ENCODE peak calls at places on chromosome 7, in four cellular contexts. J is body of pancreas, V is breast epithelium, U is heart left ventricle. B is an unnamed sample.

GRCh38 chr7:97871659-97872024 is 566 bp downstream of the ASNS start:
- DNase-seq in J (no peak), V (no peak), U (no peak), B (no peak)

GRCh38 chr7:14504134-14504533 is 398.4 kb downstream of the DGKB start:
- DNase-seq in J (no peak), V (no peak), U (no peak), B (no peak)

GRCh38 chr7:105354383-105354782 is 34.3 kb downstream of the SRPK2 start:
- DNase-seq in J (no peak), V (no peak), U (no peak), B (no peak)

GRCh38 chr7:99324966-99325596 is 617 bp upstream of the ARPC1A start:
- DNase-seq in J (no peak), V (no peak), U (no peak), B (no peak)

GRCh38 chr7:56046728-56047445 is 4.4 kb downstream of the PSPH start:
- DNase-seq in J (peak), V (no peak), U (no peak), B (no peak)

GRCh38 chr7:133668296-133669060 is 415.6 kb downstream of the EXOC4 start:
- DNase-seq in J (no peak), V (no peak), U (no peak), B (peak)

GRCh38 chr7:123230603-123231002 is 30.8 kb upstream of the SLC13A1 start:
- DNase-seq in J (no peak), V (no peak), U (no peak), B (no peak)

GRCh38 chr7:55050286-55050685 is 31.5 kb downstream of the EGFR start:
- DNase-seq in J (no peak), V (no peak), U (no peak), B (no peak)

GRCh38 chr7:86980223-86980622 is 79.2 kb downstream of the ELAPOR2 start:
- DNase-seq in J (no peak), V (no peak), U (no peak), B (no peak)

GRCh38 chr7:56083150-56083785 is 9.5 kb downstream of the PHKG1 start:
- DNase-seq in J (peak), V (no peak), U (peak), B (no peak)

GRCh38 chr7:93147358-93147757 is 827 bp downstream of the SAMD9L start:
- DNase-seq in J (peak), V (no peak), U (peak), B (no peak)

GRCh38 chr7:155375337-155376277 is 77.9 kb downstream of the INSIG1 start:
- DNase-seq in J (no peak), V (no peak), U (no peak), B (no peak)

GRCh38 chr7:22895491-22895890 is 72.8 kb upstream of the TOMM7 start:
- DNase-seq in J (no peak), V (no peak), U (no peak), B (no peak)

GRCh38 chr7:15932318-15932717 is 245.8 kb upstream of the MEOX2 start:
- DNase-seq in J (no peak), V (no peak), U (no peak), B (no peak)

GRCh38 chr7:112282476-112283188 is 76.1 kb downstream of the ZNF277 start:
- DNase-seq in J (no peak), V (no peak), U (no peak), B (no peak)

GRCh38 chr7:154598864-154599263 is 404.1 kb downstream of the PAXIP1 start:
- DNase-seq in J (no peak), V (no peak), U (no peak), B (no peak)

GRCh38 chr7:92988941-92989540 is 128.7 kb downstream of the SAMD9 start:
- DNase-seq in J (no peak), V (no peak), U (no peak), B (no peak)

GRCh38 chr7:78221961-78222751 is 423.6 kb downstream of the PHTF2 start:
- DNase-seq in J (no peak), V (no peak), U (no peak), B (no peak)

GRCh38 chr7:88344956-88345832 is 38.5 kb upstream of the STEAP4 start:
- DNase-seq in J (peak), V (no peak), U (peak), B (no peak)

GRCh38 chr7:74104702-74105101 is 21.1 kb downstream of the LIMK1 start:
- DNase-seq in J (no peak), V (no peak), U (no peak), B (no peak)

GRCh38 chr7:74097937-74098614 is 14.5 kb downstream of the LIMK1 start:
- DNase-seq in J (peak), V (no peak), U (no peak), B (no peak)

GRCh38 chr7:74103219-74103772 is 19.7 kb downstream of the LIMK1 start:
- DNase-seq in J (no peak), V (no peak), U (no peak), B (no peak)

GRCh38 chr7:74099031-74099430 is 15.4 kb downstream of the LIMK1 start:
- DNase-seq in J (no peak), V (no peak), U (no peak), B (no peak)

GRCh38 chr7:74101061-74101681 is 17.6 kb downstream of the LIMK1 start:
- DNase-seq in J (no peak), V (no peak), U (no peak), B (no peak)
- H3K4me3 ChIP-seq in J (no peak), V (no peak), U (no peak), B (no peak)

GRCh38 chr7:50655490-50655889 is 90.3 kb upstream of the DDC start:
- DNase-seq in J (no peak), V (no peak), U (no peak), B (no peak)

GRCh38 chr7:50653116-50653854 is 88.1 kb upstream of the DDC start:
- DNase-seq in J (peak), V (no peak), U (no peak), B (no peak)

GRCh38 chr7:50655020-50655419 is 89.8 kb upstream of the DDC start:
- DNase-seq in J (no peak), V (no peak), U (no peak), B (no peak)

GRCh38 chr7:50652400-50653115 is 87.4 kb upstream of the DDC start:
- DNase-seq in J (no peak), V (no peak), U (no peak), B (no peak)

DNA sequence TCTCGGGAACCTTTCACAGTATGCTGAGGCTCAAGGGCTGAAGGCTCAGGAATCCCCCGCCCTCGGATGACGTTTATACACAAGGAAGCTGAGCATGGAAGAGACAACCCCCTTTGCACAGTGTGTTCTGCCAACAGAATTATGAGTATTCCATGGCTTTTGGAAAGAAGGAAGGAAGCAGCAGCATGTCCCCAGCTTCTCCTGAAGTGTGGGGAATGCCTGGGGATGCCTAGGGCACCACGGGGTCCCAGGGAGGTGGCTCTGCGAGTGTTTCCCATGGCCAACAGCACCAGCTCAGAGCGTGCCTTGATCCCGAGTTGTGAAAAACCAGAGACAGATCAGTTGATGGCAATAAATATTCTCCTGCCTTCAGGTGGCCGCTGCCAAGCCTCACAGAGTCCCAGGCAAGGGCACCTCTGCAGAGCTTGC is 88.8 kb upstream of the DDC start:
- DNase-seq in J (peak), V (no peak), U (peak), B (no peak)
- H3K27ac ChIP-seq in J (peak), V (peak), U (peak), B (no peak)

GRCh38 chr7:128938524-128939074 is 872 bp downstream of the IRF5 start:
- DNase-seq in J (no peak), V (no peak), U (no peak), B (peak)

GRCh38 chr7:128937647-128938523 is at the start of gene IRF5:
- DNase-seq in J (peak), V (no peak), U (peak), B (peak)

GRCh38 chr7:128940494-128941322 is 3.0 kb downstream of the IRF5 start:
- DNase-seq in J (no peak), V (no peak), U (peak), B (no peak)

GRCh38 chr7:128939861-128940410 is 2.2 kb downstream of the IRF5 start:
- DNase-seq in J (no peak), V (no peak), U (no peak), B (no peak)

GRCh38 chr7:128939075-128939860 is 1.5 kb downstream of the IRF5 start:
- DNase-seq in J (no peak), V (no peak), U (no peak), B (no peak)
- H3K4me3 ChIP-seq in J (no peak), V (peak), U (peak), B (no peak)

GRCh38 chr7:69076566-69076965 is 521.7 kb upstream of the AUTS2 start:
- DNase-seq in J (no peak), V (no peak), U (no peak), B (no peak)
- H3K27ac ChIP-seq in J (no peak), V (no peak), U (no peak), B (no peak)

GRCh38 chr7:151083824-151084160 is 499 bp upstream of the TMUB1 start:
- DNase-seq in J (no peak), V (no peak), U (no peak), B (no peak)
- H3K4me3 ChIP-seq in J (peak), V (peak), U (peak), B (peak)

DNA sequence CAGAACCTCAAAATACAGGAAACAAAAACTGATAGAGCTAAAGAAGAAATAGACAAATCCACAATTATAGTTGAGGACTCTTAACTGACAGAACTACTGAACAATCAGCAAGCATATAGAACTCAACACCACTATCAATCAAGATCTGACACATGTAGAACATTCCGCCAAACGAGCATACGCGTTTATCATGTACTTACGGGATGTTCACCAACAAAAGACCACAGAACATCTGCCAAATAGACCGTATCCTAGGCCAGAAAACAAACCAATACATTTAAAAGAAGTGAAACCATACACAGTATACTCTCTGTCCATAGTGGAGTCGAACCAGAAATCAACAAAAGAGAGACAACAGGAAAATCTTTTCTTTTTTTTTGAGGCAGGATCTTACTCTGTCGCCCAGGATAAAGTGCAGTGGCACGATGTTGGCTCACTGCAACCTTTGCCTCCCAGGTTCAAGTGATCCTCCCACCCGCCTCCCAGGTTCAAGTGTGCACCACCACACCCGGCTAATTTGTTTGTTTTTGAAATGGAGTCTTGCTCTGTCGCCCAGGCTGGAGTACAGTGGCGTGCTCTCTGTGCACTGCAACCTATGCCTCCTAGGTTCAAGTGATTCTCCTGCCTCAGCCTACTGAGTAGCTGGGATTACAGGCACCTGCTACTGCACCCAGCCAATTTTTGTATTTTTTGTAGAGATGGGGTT is 5.1 kb downstream of the GNA12 start:
- DNase-seq in J (no peak), V (no peak), U (no peak), B (no peak)
- H3K27ac ChIP-seq in J (no peak), V (no peak), U (no peak), B (no peak)

GRCh38 chr7:139362302-139362701 is 2.6 kb downstream of the LUC7L2 start:
- DNase-seq in J (no peak), V (no peak), U (no peak), B (no peak)
- H3K4me3 ChIP-seq in J (no peak), V (no peak), U (no peak), B (peak)

GRCh38 chr7:5557920-5558401 is 134.3 kb upstream of the TNRC18 start:
- DNase-seq in J (peak), V (peak), U (peak), B (no peak)
- H3K27ac ChIP-seq in J (peak), V (peak), U (peak), B (peak)

GRCh38 chr7:26153246-26153822 is 1.3 kb downstream of the NFE2L3 start:
- DNase-seq in J (no peak), V (no peak), U (no peak), B (no peak)
- H3K4me3 ChIP-seq in J (no peak), V (peak), U (peak), B (peak)

GRCh38 chr7:29249860-29250259 is 55.3 kb downstream of the CHN2 start:
- DNase-seq in J (no peak), V (no peak), U (no peak), B (no peak)

GRCh38 chr7:29247232-29247961 is 52.8 kb downstream of the CHN2 start:
- DNase-seq in J (no peak), V (no peak), U (no peak), B (no peak)

GRCh38 chr7:29249383-29249750 is 54.8 kb downstream of the CHN2 start:
- DNase-seq in J (no peak), V (no peak), U (no peak), B (no peak)

GRCh38 chr7:29248713-29249382 is 54.3 kb downstream of the CHN2 start:
- DNase-seq in J (peak), V (no peak), U (no peak), B (no peak)

GRCh38 chr7:29247962-29248236 is 53.3 kb downstream of the CHN2 start:
- DNase-seq in J (no peak), V (no peak), U (no peak), B (no peak)
- H3K27ac ChIP-seq in J (no peak), V (no peak), U (peak), B (no peak)